ENCODE peak calls at places on chromosomes 2 and 18, in four cellular contexts. Q, N, O and M are unnamed samples.
A peak's percentile ranks its signal among the peaks of the same experiment; 100 is the strongest.

GRCh38 chr18:40371673-40372072 is 1583.4 kb upstream of the PIK3C3 start:
- DNase-seq in O (no peak), N (no peak), Q (no peak), M (no peak)

GRCh38 chr2:76295762-76296161 is 585.0 kb upstream of the GCFC2 start:
- DNase-seq in O (no peak), N (no peak), Q (no peak), M (no peak)

GRCh38 chr2:140177081-140177480 is 1396.9 kb upstream of the NXPH2 start:
- DNase-seq in Q (no peak), O (no peak), N (no peak), M (no peak)

GRCh38 chr2:66515743-66516142 is 80.8 kb downstream of the MEIS1 start:
- DNase-seq in O (no peak), Q (no peak), N (no peak), M (no peak)

GRCh38 chr18:48939368-48940097 is 11.2 kb downstream of the SMAD7 start:
- DNase-seq in O (no peak), Q (peak; percentile 66), N (no peak), M (no peak)

GRCh38 chr18:57051586-57052044 is 95.3 kb upstream of the BOD1L2 start:
- DNase-seq in O (peak; percentile 67), N (peak; percentile 44), Q (no peak), M (no peak)

GRCh38 chr2:189521686-189522434 is 58.7 kb downstream of the SLC40A1 start:
- DNase-seq in N (peak; percentile 18), Q (no peak), O (no peak), M (no peak)

GRCh38 chr2:121298476-121298875 is 13.5 kb upstream of the TFCP2L1 start:
- DNase-seq in O (no peak), N (no peak), Q (no peak), M (no peak)

GRCh38 chr2:8634466-8635172 is 47.2 kb upstream of the ID2 start:
- DNase-seq in N (no peak), O (no peak), Q (no peak), M (no peak)

GRCh38 chr2:37230581-37230980 is 815 bp downstream of the CEBPZ start:
- DNase-seq in O (peak; percentile 36), Q (no peak), N (peak; percentile 15), M (no peak)

GRCh38 chr2:238506669-238507068 is 79.9 kb downstream of the ASB1 start:
- DNase-seq in Q (no peak), O (no peak), N (no peak), M (no peak)

GRCh38 chr2:241036964-241037421 is 38.6 kb downstream of the SNED1 start:
- DNase-seq in Q (no peak), O (no peak), N (no peak), M (no peak)

GRCh38 chr2:19838616-19839015 is 63.2 kb downstream of the TTC32 start:
- DNase-seq in O (no peak), N (no peak), Q (no peak), M (no peak)

GRCh38 chr2:26458365-26459042 is 19.4 kb downstream of the OTOF start:
- DNase-seq in O (no peak), N (no peak), Q (no peak), M (no peak)

GRCh38 chr2:187982668-187983067 is 309.0 kb upstream of the GULP1 start:
- DNase-seq in Q (no peak), N (no peak), O (no peak), M (no peak)

DNA sequence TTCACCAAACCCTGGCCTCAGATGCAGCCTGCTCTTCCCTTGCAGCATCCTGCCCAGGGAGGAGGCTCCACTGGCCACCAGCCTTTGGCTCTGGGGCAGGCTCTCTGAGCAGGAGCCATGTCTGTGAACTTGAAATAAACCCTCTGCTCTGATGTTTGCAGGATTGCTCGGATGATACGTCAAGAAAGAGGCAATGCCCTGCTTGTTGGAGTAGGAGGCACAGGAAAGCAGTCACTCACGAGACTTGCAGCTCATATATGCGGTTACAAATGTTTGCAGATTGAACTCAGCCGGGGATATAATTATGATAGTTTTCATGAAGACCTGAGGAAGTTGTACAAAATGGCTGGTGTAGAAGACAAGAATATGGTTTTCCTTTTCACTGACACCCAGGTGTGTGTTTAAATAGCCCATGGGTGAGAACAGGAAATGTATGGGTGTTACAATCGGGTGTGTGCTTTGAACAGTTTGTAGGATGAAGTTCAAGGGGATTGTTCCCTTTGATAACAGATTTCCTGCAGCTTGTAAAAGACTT is 177.9 kb downstream of the DNAH6 start:
- DNase-seq in Q (no peak), O (no peak), N (no peak), M (no peak)
- TF ChIP-seq TEAD4 in Q (no peak), O (no peak), N (no peak), M (no peak)

GRCh38 chr2:118065015-118065666 is 23.1 kb upstream of the INSIG2 start:
- DNase-seq in O (no peak), Q (no peak), N (no peak), M (no peak)

GRCh38 chr2:118062048-118062447 is 26.2 kb upstream of the INSIG2 start:
- DNase-seq in N (no peak), O (no peak), Q (no peak), M (no peak)

GRCh38 chr2:118059919-118060478 is 28.3 kb upstream of the INSIG2 start:
- DNase-seq in N (no peak), Q (no peak), O (no peak), M (no peak)

GRCh38 chr2:118061135-118061955 is 26.9 kb upstream of the INSIG2 start:
- DNase-seq in O (peak; percentile 2), Q (no peak), N (no peak), M (no peak)

DNA sequence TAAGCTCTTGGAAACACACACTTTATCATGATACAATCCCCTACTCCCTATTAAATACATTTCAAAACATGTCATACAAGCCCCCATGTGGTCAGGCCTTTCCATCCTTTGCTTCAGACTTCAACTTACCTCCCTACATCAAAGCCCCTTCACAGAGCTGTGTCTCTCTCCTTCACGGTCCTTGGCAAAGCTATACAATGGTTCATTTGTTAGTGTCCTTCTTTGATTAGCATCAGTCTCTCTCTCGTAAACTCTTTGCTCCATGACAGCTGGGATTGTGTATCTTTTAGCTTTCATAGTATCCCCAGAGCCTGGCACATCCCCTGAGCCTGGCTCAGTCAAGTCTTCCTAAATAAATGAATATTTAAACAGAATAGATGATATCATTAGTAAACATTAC is 25.6 kb upstream of the INSIG2 start:
- DNase-seq in Q (no peak), N (no peak), O (no peak), M (no peak)
- TF ChIP-seq TEAD4 in Q (no peak), N (no peak), O (no peak), M (no peak)

GRCh38 chr2:239678186-239678490 is 277.3 kb upstream of the HDAC4 start:
- DNase-seq in O (no peak), N (no peak), Q (no peak), M (no peak)
- TF ChIP-seq TEAD4 in O (no peak), N (no peak), Q (no peak), M (no peak)

GRCh38 chr2:28068098-28068497 is 177.6 kb downstream of the BABAM2 start:
- DNase-seq in Q (no peak), N (no peak), O (no peak), M (no peak)
- TF ChIP-seq TEAD4 in Q (no peak), N (no peak), O (no peak), M (no peak)

DNA sequence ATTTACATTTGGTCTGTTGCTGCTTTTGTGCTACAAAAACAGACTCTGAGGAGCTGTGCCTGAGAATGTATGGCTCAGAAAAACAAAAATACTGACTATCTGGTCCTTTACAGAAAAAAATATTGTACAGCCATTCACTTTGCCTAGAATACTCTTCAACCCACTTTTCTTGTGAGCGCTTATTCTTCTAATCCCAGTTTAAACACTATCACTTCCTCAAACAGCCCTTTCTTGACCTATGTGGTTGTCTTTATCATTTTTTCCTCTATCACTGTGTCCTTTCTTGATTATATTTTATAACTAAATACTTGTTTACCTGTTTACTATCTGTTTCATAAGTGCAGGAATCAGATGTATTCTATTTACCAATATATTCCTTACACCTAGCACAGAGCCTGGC is 33.5 kb downstream of the CUL3 start:
- DNase-seq in N (no peak), O (no peak), Q (no peak), M (no peak)
- TF ChIP-seq TEAD4 in N (no peak), O (no peak), Q (no peak), M (no peak)

DNA sequence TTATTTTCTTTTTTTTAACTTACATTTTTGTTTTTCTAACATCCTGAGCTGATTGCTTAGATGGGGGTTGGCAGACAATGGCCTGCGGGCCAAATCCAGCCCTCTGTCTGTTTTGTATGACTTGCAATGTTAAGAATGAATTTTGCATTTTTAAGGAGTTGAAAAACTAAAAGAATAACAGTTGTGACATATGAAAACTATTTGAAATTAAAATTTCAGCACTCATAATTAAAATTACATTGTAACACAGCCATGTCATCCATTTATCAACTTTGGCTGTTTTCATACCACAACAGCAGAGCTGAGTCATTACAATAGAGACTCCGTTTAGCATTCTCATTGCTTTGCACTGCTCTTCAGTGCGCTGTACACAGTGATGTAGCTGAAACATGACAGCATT is 94.1 kb upstream of the MC4R start:
- DNase-seq in O (no peak), N (no peak), Q (no peak), M (no peak)
- TF ChIP-seq TEAD4 in O (no peak), N (no peak), Q (no peak), M (no peak)